ENCODE peak calls at places on chromosomes 16 and 17, in nine cellular contexts. One of them, this sample, is unnamed.

GRCh38 chr16:57432505-57432904 is 14.7 kb downstream of the CIAPIN1 start:
- DNase-seq in mesothelial cell of epicardium: no peak
- DNase-seq in lung: no peak
- DNase-seq in neural progenitor cell: no peak
- DNase-seq in colonic mucosa: no peak
- DNase-seq in cardiac muscle cell: no peak
- DNase-seq in lower leg skin: no peak
- DNase-seq in suprapubic skin: no peak
- DNase-seq in astrocyte of the spinal cord: no peak
- DNase-seq in this sample: no peak

GRCh38 chr16:14658063-14658462 is 25.3 kb downstream of the BFAR start:
- DNase-seq in lung: no peak
- DNase-seq in suprapubic skin: no peak
- DNase-seq in cardiac muscle cell: no peak
- DNase-seq in mesothelial cell of epicardium: no peak
- DNase-seq in lower leg skin: no peak
- DNase-seq in astrocyte of the spinal cord: no peak
- DNase-seq in colonic mucosa: peak; percentile 50
- DNase-seq in neural progenitor cell: no peak
- DNase-seq in this sample: peak; percentile 47

GRCh38 chr16:84294196-84295142 is at the start of gene WFDC1:
- DNase-seq in mesothelial cell of epicardium: no peak
- DNase-seq in lung: no peak
- DNase-seq in lower leg skin: no peak
- DNase-seq in suprapubic skin: no peak
- DNase-seq in astrocyte of the spinal cord: no peak
- DNase-seq in colonic mucosa: no peak
- DNase-seq in cardiac muscle cell: peak; percentile 78
- DNase-seq in neural progenitor cell: peak; percentile 37
- DNase-seq in this sample: peak; percentile 49

GRCh38 chr17:40284085-40284713 is 3.5 kb upstream of the CDC6 start:
- DNase-seq in lower leg skin: no peak
- DNase-seq in cardiac muscle cell: no peak
- DNase-seq in colonic mucosa: peak; percentile 69
- DNase-seq in neural progenitor cell: no peak
- DNase-seq in mesothelial cell of epicardium: no peak
- DNase-seq in lung: no peak
- DNase-seq in astrocyte of the spinal cord: peak; percentile 90
- DNase-seq in suprapubic skin: no peak
- DNase-seq in this sample: no peak

GRCh38 chr16:54940279-54940604 is 9.6 kb downstream of the IRX5 start:
- DNase-seq in lung: no peak
- DNase-seq in lower leg skin: no peak
- DNase-seq in suprapubic skin: no peak
- DNase-seq in neural progenitor cell: no peak
- DNase-seq in cardiac muscle cell: no peak
- DNase-seq in mesothelial cell of epicardium: no peak
- DNase-seq in colonic mucosa: no peak
- DNase-seq in astrocyte of the spinal cord: no peak
- DNase-seq in this sample: no peak

GRCh38 chr17:47810200-47810821 is 11.3 kb downstream of the OSBPL7 start:
- DNase-seq in suprapubic skin: peak; percentile 46
- DNase-seq in cardiac muscle cell: peak; percentile 28
- DNase-seq in astrocyte of the spinal cord: peak; percentile 91
- DNase-seq in lung: peak; percentile 69
- DNase-seq in lower leg skin: no peak
- DNase-seq in neural progenitor cell: no peak
- DNase-seq in mesothelial cell of epicardium: no peak
- DNase-seq in colonic mucosa: peak; percentile 93
- DNase-seq in this sample: no peak

GRCh38 chr16:58032710-58033293 is 7.2 kb downstream of the MMP15 start:
- DNase-seq in mesothelial cell of epicardium: no peak
- DNase-seq in lower leg skin: no peak
- DNase-seq in suprapubic skin: no peak
- DNase-seq in cardiac muscle cell: peak; percentile 96
- DNase-seq in neural progenitor cell: no peak
- DNase-seq in lung: peak; percentile 60
- DNase-seq in astrocyte of the spinal cord: no peak
- DNase-seq in colonic mucosa: no peak
- DNase-seq in this sample: no peak

GRCh38 chr17:15966879-15967248 is 21.9 kb downstream of the ADORA2B start:
- DNase-seq in cardiac muscle cell: peak; percentile 10
- DNase-seq in astrocyte of the spinal cord: no peak
- DNase-seq in mesothelial cell of epicardium: no peak
- DNase-seq in neural progenitor cell: peak; percentile 53
- DNase-seq in lower leg skin: no peak
- DNase-seq in lung: peak; percentile 74
- DNase-seq in suprapubic skin: peak; percentile 50
- DNase-seq in colonic mucosa: peak; percentile 81
- DNase-seq in this sample: peak; percentile 81

GRCh38 chr17:5299383-5299782 is 17.3 kb downstream of the RABEP1 start:
- DNase-seq in lung: no peak
- DNase-seq in neural progenitor cell: no peak
- DNase-seq in colonic mucosa: no peak
- DNase-seq in cardiac muscle cell: no peak
- DNase-seq in lower leg skin: no peak
- DNase-seq in mesothelial cell of epicardium: no peak
- DNase-seq in astrocyte of the spinal cord: no peak
- DNase-seq in suprapubic skin: no peak
- DNase-seq in this sample: no peak

GRCh38 chr17:16440814-16441629 is 25.7 kb downstream of the TRPV2 start:
- DNase-seq in lower leg skin: no peak
- DNase-seq in astrocyte of the spinal cord: no peak
- DNase-seq in lung: no peak
- DNase-seq in suprapubic skin: no peak
- DNase-seq in neural progenitor cell: no peak
- DNase-seq in colonic mucosa: no peak
- DNase-seq in cardiac muscle cell: no peak
- DNase-seq in mesothelial cell of epicardium: no peak
- DNase-seq in this sample: no peak

GRCh38 chr16:14003119-14003570 is 68.0 kb upstream of the MRTFB start:
- DNase-seq in cardiac muscle cell: peak; percentile 51
- DNase-seq in colonic mucosa: peak; percentile 28
- DNase-seq in lower leg skin: peak; percentile 75
- DNase-seq in astrocyte of the spinal cord: peak; percentile 41
- DNase-seq in neural progenitor cell: peak; percentile 83
- DNase-seq in mesothelial cell of epicardium: peak; percentile 51
- DNase-seq in lung: peak; percentile 56
- DNase-seq in suprapubic skin: peak; percentile 81
- DNase-seq in this sample: peak; percentile 71

GRCh38 chr17:50883850-50884291 is 17.7 kb upstream of the TOB1 start:
- DNase-seq in lung: peak; percentile 46
- DNase-seq in lower leg skin: no peak
- DNase-seq in neural progenitor cell: no peak
- DNase-seq in astrocyte of the spinal cord: no peak
- DNase-seq in mesothelial cell of epicardium: no peak
- DNase-seq in colonic mucosa: peak; percentile 64
- DNase-seq in suprapubic skin: no peak
- DNase-seq in cardiac muscle cell: no peak
- DNase-seq in this sample: peak; percentile 90

GRCh38 chr17:6592193-6592592 is 35.8 kb upstream of the PITPNM3 start:
- DNase-seq in neural progenitor cell: no peak
- DNase-seq in colonic mucosa: no peak
- DNase-seq in astrocyte of the spinal cord: peak; percentile 41
- DNase-seq in mesothelial cell of epicardium: no peak
- DNase-seq in cardiac muscle cell: no peak
- DNase-seq in suprapubic skin: no peak
- DNase-seq in lower leg skin: no peak
- DNase-seq in lung: no peak
- DNase-seq in this sample: no peak

DNA sequence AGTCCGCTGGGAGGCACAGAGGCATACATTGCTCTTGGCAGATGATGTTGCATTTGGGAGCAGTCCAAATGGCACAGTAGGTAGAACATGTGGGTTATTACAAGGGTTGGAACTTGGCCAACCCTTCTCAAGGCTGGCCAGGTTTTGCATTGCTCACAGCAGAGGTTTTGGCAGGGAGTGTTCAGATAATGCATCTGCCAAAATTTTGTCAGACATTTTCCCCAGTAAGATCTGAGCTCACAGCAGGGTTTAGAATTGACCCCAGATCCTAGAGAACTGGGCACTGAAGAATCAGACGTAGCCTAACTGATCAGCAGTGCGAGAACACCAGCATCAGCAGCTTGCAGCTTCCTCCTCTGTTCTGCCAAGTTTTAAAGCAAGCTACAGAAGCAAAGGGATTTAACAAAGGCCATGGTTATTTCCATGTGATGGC is 468.8 kb upstream of the KIF2B start:
- DNase-seq in cardiac muscle cell: no peak
- DNase-seq in colonic mucosa: no peak
- DNase-seq in neural progenitor cell: no peak
- DNase-seq in suprapubic skin: no peak
- DNase-seq in mesothelial cell of epicardium: no peak
- DNase-seq in astrocyte of the spinal cord: peak; percentile 33
- DNase-seq in lung: no peak
- DNase-seq in lower leg skin: peak; percentile 15
- DNase-seq in this sample: no peak
- TF ChIP-seq CTCF in cardiac muscle cell: no peak
- TF ChIP-seq CTCF in colonic mucosa: no peak
- TF ChIP-seq CTCF in neural progenitor cell: no peak
- TF ChIP-seq CTCF in suprapubic skin: no peak
- TF ChIP-seq CTCF in mesothelial cell of epicardium: no peak
- TF ChIP-seq CTCF in astrocyte of the spinal cord: no peak
- TF ChIP-seq CTCF in lung: no peak
- TF ChIP-seq CTCF in lower leg skin: no peak
- TF ChIP-seq CTCF in this sample: no peak

GRCh38 chr16:2585651-2586081 is 47.8 kb downstream of the PDPK1 start:
- DNase-seq in astrocyte of the spinal cord: no peak
- DNase-seq in mesothelial cell of epicardium: no peak
- DNase-seq in cardiac muscle cell: no peak
- DNase-seq in lower leg skin: no peak
- DNase-seq in colonic mucosa: no peak
- DNase-seq in suprapubic skin: no peak
- DNase-seq in neural progenitor cell: no peak
- DNase-seq in lung: no peak
- DNase-seq in this sample: no peak

GRCh38 chr16:2584742-2585650 is 47.2 kb downstream of the PDPK1 start:
- DNase-seq in lower leg skin: no peak
- DNase-seq in mesothelial cell of epicardium: no peak
- DNase-seq in cardiac muscle cell: no peak
- DNase-seq in colonic mucosa: no peak
- DNase-seq in neural progenitor cell: no peak
- DNase-seq in lung: no peak
- DNase-seq in astrocyte of the spinal cord: peak; percentile 11
- DNase-seq in suprapubic skin: no peak
- DNase-seq in this sample: no peak

GRCh38 chr16:2586901-2587480 is 49.2 kb downstream of the PDPK1 start:
- DNase-seq in mesothelial cell of epicardium: no peak
- DNase-seq in cardiac muscle cell: no peak
- DNase-seq in colonic mucosa: no peak
- DNase-seq in suprapubic skin: no peak
- DNase-seq in lower leg skin: no peak
- DNase-seq in astrocyte of the spinal cord: no peak
- DNase-seq in lung: no peak
- DNase-seq in neural progenitor cell: no peak
- DNase-seq in this sample: no peak

GRCh38 chr16:2587891-2588565 is 50.2 kb downstream of the PDPK1 start:
- DNase-seq in cardiac muscle cell: no peak
- DNase-seq in suprapubic skin: no peak
- DNase-seq in mesothelial cell of epicardium: no peak
- DNase-seq in neural progenitor cell: no peak
- DNase-seq in astrocyte of the spinal cord: no peak
- DNase-seq in colonic mucosa: no peak
- DNase-seq in lung: no peak
- DNase-seq in lower leg skin: no peak
- DNase-seq in this sample: no peak

GRCh38 chr16:2586241-2586640 is 48.4 kb downstream of the PDPK1 start:
- DNase-seq in cardiac muscle cell: no peak
- DNase-seq in lung: no peak
- DNase-seq in mesothelial cell of epicardium: no peak
- DNase-seq in neural progenitor cell: peak; percentile 8
- DNase-seq in lower leg skin: no peak
- DNase-seq in astrocyte of the spinal cord: no peak
- DNase-seq in suprapubic skin: no peak
- DNase-seq in colonic mucosa: no peak
- DNase-seq in this sample: no peak
- TF ChIP-seq CTCF in cardiac muscle cell: peak; percentile 21
- TF ChIP-seq CTCF in lung: no peak
- TF ChIP-seq CTCF in mesothelial cell of epicardium: no peak
- TF ChIP-seq CTCF in neural progenitor cell: peak; percentile 33
- TF ChIP-seq CTCF in lower leg skin: no peak
- TF ChIP-seq CTCF in astrocyte of the spinal cord: peak; percentile 35
- TF ChIP-seq CTCF in suprapubic skin: no peak
- TF ChIP-seq CTCF in colonic mucosa: no peak
- TF ChIP-seq CTCF in this sample: peak; percentile 32

GRCh38 chr17:37392024-37392590 is 14.5 kb downstream of the ACACA start:
- DNase-seq in lung: no peak
- DNase-seq in neural progenitor cell: peak; percentile 6
- DNase-seq in colonic mucosa: no peak
- DNase-seq in cardiac muscle cell: peak; percentile 55
- DNase-seq in lower leg skin: no peak
- DNase-seq in suprapubic skin: no peak
- DNase-seq in mesothelial cell of epicardium: no peak
- DNase-seq in astrocyte of the spinal cord: peak; percentile 68
- DNase-seq in this sample: no peak

GRCh38 chr17:37391146-37391545 is 15.4 kb downstream of the C17orf78 start:
- DNase-seq in cardiac muscle cell: no peak
- DNase-seq in astrocyte of the spinal cord: peak; percentile 14
- DNase-seq in colonic mucosa: no peak
- DNase-seq in lung: no peak
- DNase-seq in suprapubic skin: no peak
- DNase-seq in neural progenitor cell: no peak
- DNase-seq in mesothelial cell of epicardium: no peak
- DNase-seq in lower leg skin: no peak
- DNase-seq in this sample: no peak

GRCh38 chr17:37386462-37386861 is 10.7 kb downstream of the C17orf78 start:
- DNase-seq in astrocyte of the spinal cord: no peak
- DNase-seq in cardiac muscle cell: no peak
- DNase-seq in lower leg skin: no peak
- DNase-seq in mesothelial cell of epicardium: no peak
- DNase-seq in colonic mucosa: no peak
- DNase-seq in suprapubic skin: no peak
- DNase-seq in lung: no peak
- DNase-seq in neural progenitor cell: no peak
- DNase-seq in this sample: no peak

GRCh38 chr17:37388266-37388665 is 12.5 kb downstream of the C17orf78 start:
- DNase-seq in mesothelial cell of epicardium: no peak
- DNase-seq in suprapubic skin: no peak
- DNase-seq in lower leg skin: no peak
- DNase-seq in astrocyte of the spinal cord: peak; percentile 33
- DNase-seq in lung: no peak
- DNase-seq in cardiac muscle cell: no peak
- DNase-seq in colonic mucosa: no peak
- DNase-seq in neural progenitor cell: no peak
- DNase-seq in this sample: no peak

GRCh38 chr17:37389160-37389559 is 13.4 kb downstream of the C17orf78 start:
- DNase-seq in mesothelial cell of epicardium: no peak
- DNase-seq in neural progenitor cell: no peak
- DNase-seq in colonic mucosa: peak; percentile 31
- DNase-seq in cardiac muscle cell: no peak
- DNase-seq in astrocyte of the spinal cord: no peak
- DNase-seq in lung: no peak
- DNase-seq in suprapubic skin: no peak
- DNase-seq in lower leg skin: no peak
- DNase-seq in this sample: no peak
- TF ChIP-seq CTCF in mesothelial cell of epicardium: no peak
- TF ChIP-seq CTCF in neural progenitor cell: no peak
- TF ChIP-seq CTCF in colonic mucosa: no peak
- TF ChIP-seq CTCF in cardiac muscle cell: no peak
- TF ChIP-seq CTCF in astrocyte of the spinal cord: no peak
- TF ChIP-seq CTCF in lung: no peak
- TF ChIP-seq CTCF in suprapubic skin: no peak
- TF ChIP-seq CTCF in lower leg skin: no peak
- TF ChIP-seq CTCF in this sample: no peak

GRCh38 chr17:1720856-1721386 is 3.6 kb upstream of the WDR81 start:
- DNase-seq in cardiac muscle cell: peak; percentile 63
- DNase-seq in astrocyte of the spinal cord: peak; percentile 62
- DNase-seq in suprapubic skin: peak; percentile 76
- DNase-seq in lower leg skin: no peak
- DNase-seq in lung: peak; percentile 78
- DNase-seq in mesothelial cell of epicardium: no peak
- DNase-seq in colonic mucosa: peak; percentile 81
- DNase-seq in neural progenitor cell: peak; percentile 64
- DNase-seq in this sample: peak; percentile 55
- TF ChIP-seq CTCF in cardiac muscle cell: peak; percentile 99
- TF ChIP-seq CTCF in astrocyte of the spinal cord: peak; percentile 98
- TF ChIP-seq CTCF in suprapubic skin: peak; percentile 94
- TF ChIP-seq CTCF in lower leg skin: no peak
- TF ChIP-seq CTCF in lung: peak; percentile 98
- TF ChIP-seq CTCF in mesothelial cell of epicardium: peak; percentile 89
- TF ChIP-seq CTCF in colonic mucosa: peak; percentile 91
- TF ChIP-seq CTCF in neural progenitor cell: peak; percentile 99
- TF ChIP-seq CTCF in this sample: peak; percentile 87